ENCODE peak calls at places on chromosomes 1 and 21, in four cellular contexts. O is RWPE1, B is IMR-90, L is brain microvascular endothelial cell. R is an unnamed sample.

GRCh38 chr1:226408285-226409184 is 642 bp upstream of the PARP1 start:
- DNase-seq in O (no peak), B (no peak), L (no peak), R (no peak)

GRCh38 chr1:36415661-36416346 is 18.1 kb upstream of the LSM10 start:
- DNase-seq in O (no peak), B (no peak), L (no peak), R (no peak)

GRCh38 chr1:3551290-3551678 is 60.0 kb downstream of the MEGF6 start:
- DNase-seq in O (no peak), B (no peak), L (no peak), R (no peak)

GRCh38 chr1:162548170-162548569 is 13.4 kb upstream of the UAP1 start:
- DNase-seq in O (no peak), B (peak), L (no peak), R (peak)

GRCh38 chr1:14973773-14974172 is 179.8 kb upstream of the TMEM51 start:
- DNase-seq in O (no peak), B (no peak), L (no peak), R (no peak)

GRCh38 chr1:75074719-75075395 is 59.3 kb upstream of the LHX8 start:
- DNase-seq in O (no peak), B (no peak), L (no peak), R (no peak)

GRCh38 chr1:29358183-29358582 is 121.9 kb downstream of the PTPRU start:
- DNase-seq in O (no peak), B (no peak), L (no peak), R (no peak)

GRCh38 chr1:34500451-34500850 is 254.4 kb upstream of the GJB5 start:
- DNase-seq in O (peak), B (no peak), L (no peak), R (no peak)

GRCh38 chr1:110556471-110556807 is 37.5 kb upstream of the KCNA10 start:
- DNase-seq in O (no peak), B (no peak), L (no peak), R (no peak)

GRCh38 chr1:160993544-160993943 is 27.4 kb downstream of the F11R start:
- DNase-seq in O (peak), B (peak), L (peak), R (peak)

GRCh38 chr21:42079008-42079938 is 8.2 kb downstream of the UMODL1 start:
- DNase-seq in O (no peak), B (no peak), L (no peak), R (no peak)

GRCh38 chr1:100536031-100536430 is 1.9 kb upstream of the GPR88 start:
- DNase-seq in O (no peak), B (no peak), L (no peak), R (no peak)

GRCh38 chr1:244362481-244362880 is 89.2 kb downstream of the ADSS2 start:
- DNase-seq in O (no peak), B (no peak), L (no peak), R (no peak)
- TF ChIP-seq CTCF in O (no peak), B (no peak), L (no peak), R (no peak)

GRCh38 chr1:25501235-25502058 is 42.0 kb upstream of the LDLRAP1 start:
- DNase-seq in O (no peak), B (peak), L (no peak), R (peak)
- TF ChIP-seq CTCF in O (no peak), B (peak), L (peak), R (peak)

GRCh38 chr1:224513383-224513782 is 78.8 kb upstream of the WDR26 start:
- DNase-seq in O (no peak), B (no peak), L (no peak), R (no peak)
- TF ChIP-seq CTCF in O (no peak), B (no peak), L (no peak), R (no peak)

GRCh38 chr21:17532292-17532691 is 19.4 kb downstream of the CXADR start:
- DNase-seq in O (no peak), B (no peak), L (no peak), R (no peak)
- TF ChIP-seq CTCF in O (no peak), B (no peak), L (no peak), R (no peak)

GRCh38 chr1:6002714-6003501 is 10.7 kb upstream of the NPHP4 start:
- DNase-seq in O (no peak), B (no peak), L (no peak), R (no peak)
- TF ChIP-seq CTCF in O (no peak), B (no peak), L (no peak), R (peak)

R was measured in HFFc6.